ENCODE peak calls at places on chromosomes 13 and 19, in nine cellular contexts. N is breast epithelium, F is dermis microvascular lymphatic vessel endothelial cell, Z is SW 1271, V is NCI-H2081, B is heart left ventricle, L is GM12865, G is small intestine, I is EL. Q is an unnamed sample.

GRCh38 chr19:40808497-40808896 is 9.5 kb downstream of the EGLN2 start:
- DNase-seq in N (no peak), F (no peak), Z (no peak), V (no peak), B (no peak), L (no peak), G (no peak), I (no peak), Q (no peak)

GRCh38 chr13:33146843-33147611 is 130.8 kb downstream of the KL start:
- DNase-seq in N (no peak), F (no peak), Z (no peak), V (no peak), B (no peak), L (peak), G (no peak), I (no peak), Q (no peak)

GRCh38 chr13:62246581-62246980 is 830.9 kb upstream of the PCDH20 start:
- DNase-seq in N (no peak), F (no peak), Z (no peak), V (no peak), B (no peak), L (no peak), G (no peak), I (no peak), Q (no peak)

GRCh38 chr13:99895428-99895998 is 76.1 kb downstream of the ZIC5 start:
- DNase-seq in N (no peak), F (no peak), Z (no peak), V (no peak), B (no peak), L (no peak), G (no peak), I (no peak), Q (no peak)

GRCh38 chr13:113746143-113746525 is 12.9 kb upstream of the TMEM255B start:
- DNase-seq in N (no peak), F (no peak), Z (no peak), V (no peak), B (no peak), L (no peak), G (peak), I (no peak), Q (peak)

GRCh38 chr13:42363941-42364612 is 92.1 kb downstream of the AKAP11 start:
- DNase-seq in N (no peak), F (no peak), Z (no peak), V (no peak), B (no peak), L (no peak), G (no peak), I (peak), Q (no peak)

GRCh38 chr13:75959861-75960481 is 323.8 kb downstream of the LMO7 start:
- DNase-seq in N (no peak), F (no peak), Z (no peak), V (peak), B (no peak), L (no peak), G (no peak), I (no peak), Q (no peak)

GRCh38 chr19:51647318-51647717 is 693 bp upstream of the SIGLEC14 start:
- DNase-seq in N (no peak), F (no peak), Z (no peak), V (no peak), B (no peak), L (no peak), G (no peak), I (no peak), Q (no peak)

GRCh38 chr19:57560049-57560491 is 407 bp upstream of the ZNF550 start:
- DNase-seq in N (no peak), F (no peak), Z (no peak), V (no peak), B (peak), L (no peak), G (no peak), I (peak), Q (no peak)

GRCh38 chr13:23966691-23967615 is 69.7 kb upstream of the C1QTNF9B start:
- DNase-seq in N (no peak), F (no peak), Z (no peak), V (no peak), B (no peak), L (peak), G (peak), I (no peak), Q (peak)

GRCh38 chr13:36712785-36713184 is 39.0 kb downstream of the SERTM1 start:
- DNase-seq in N (no peak), F (no peak), Z (no peak), V (no peak), B (no peak), L (no peak), G (no peak), I (peak), Q (peak)

GRCh38 chr13:91169641-91170040 is 177.8 kb upstream of the MIR17HG start:
- DNase-seq in N (no peak), F (no peak), Z (no peak), V (no peak), B (no peak), L (no peak), G (no peak), I (no peak), Q (no peak)

GRCh38 chr13:106753241-106753640 is 185.3 kb upstream of the ARGLU1 start:
- DNase-seq in N (no peak), F (no peak), Z (no peak), V (no peak), B (peak), L (no peak), G (peak), I (no peak), Q (peak)

GRCh38 chr19:38658462-38659306 is 11.2 kb downstream of the ACTN4 start:
- DNase-seq in N (no peak), F (peak), Z (peak), V (peak), B (peak), L (no peak), G (peak), I (peak), Q (peak)

GRCh38 chr19:43983912-43984686 is at the start of gene ZNF155:
- DNase-seq in N (peak), F (peak), Z (peak), V (peak), B (peak), L (peak), G (peak), I (peak), Q (peak)

GRCh38 chr13:24627090-24627714 is 53.0 kb upstream of the ATP12A start:
- DNase-seq in N (no peak), F (no peak), Z (no peak), V (no peak), B (no peak), L (no peak), G (no peak), I (peak), Q (peak)

GRCh38 chr13:51935326-51936171 is 73.8 kb downstream of the CCDC70 start:
- DNase-seq in N (no peak), F (no peak), Z (no peak), V (no peak), B (no peak), L (no peak), G (peak), I (peak), Q (peak)

GRCh38 chr13:79003989-79004550 is 345.1 kb upstream of the OBI1 start:
- DNase-seq in N (no peak), F (no peak), Z (no peak), V (no peak), B (no peak), L (peak), G (no peak), I (no peak), Q (no peak)

GRCh38 chr13:25112856-25113255 is 16.9 kb downstream of the PABPC3 start:
- DNase-seq in N (no peak), F (no peak), Z (no peak), V (no peak), B (no peak), L (no peak), G (no peak), I (no peak), Q (no peak)

GRCh38 chr19:58350871-58351557 is 2.3 kb downstream of the A1BG start:
- DNase-seq in N (no peak), F (no peak), Z (no peak), V (no peak), B (no peak), L (no peak), G (no peak), I (no peak), Q (no peak)

GRCh38 chr19:1155352-1156304 is 18.4 kb downstream of the SBNO2 start:
- DNase-seq in N (no peak), F (no peak), Z (no peak), V (no peak), B (peak), L (no peak), G (no peak), I (peak), Q (no peak)

GRCh38 chr19:51341066-51341465 is 873 bp downstream of the VSIG10L start:
- DNase-seq in N (no peak), F (no peak), Z (no peak), V (no peak), B (no peak), L (no peak), G (no peak), I (no peak), Q (no peak)

GRCh38 chr13:96844195-96844594 is 150.1 kb downstream of the OXGR1 start:
- DNase-seq in N (no peak), F (no peak), Z (no peak), V (no peak), B (no peak), L (no peak), G (no peak), I (no peak), Q (no peak)

GRCh38 chr19:50329146-50329925 is at the start of gene KCNC3:
- DNase-seq in N (peak), F (peak), Z (peak), V (peak), B (peak), L (peak), G (peak), I (peak), Q (peak)

GRCh38 chr13:36151591-36151990 is 20.4 kb upstream of the DCLK1 start:
- DNase-seq in N (no peak), F (no peak), Z (no peak), V (no peak), B (no peak), L (no peak), G (no peak), I (no peak), Q (no peak)

GRCh38 chr13:79128158-79128557 is 277.9 kb downstream of the RBM26 start:
- DNase-seq in N (no peak), F (no peak), Z (no peak), V (no peak), B (no peak), L (peak), G (no peak), I (peak), Q (peak)

GRCh38 chr13:44719857-44720671 is 143.9 kb upstream of the TSC22D1 start:
- DNase-seq in N (no peak), F (no peak), Z (peak), V (no peak), B (no peak), L (no peak), G (no peak), I (peak), Q (no peak)

GRCh38 chr13:104871456-104871855 is 1664.0 kb downstream of the EFNB2 start:
- DNase-seq in N (no peak), F (no peak), Z (no peak), V (no peak), B (no peak), L (no peak), G (no peak), I (no peak), Q (no peak)

GRCh38 chr19:1168877-1169791 is 4.9 kb downstream of the SBNO2 start:
- DNase-seq in N (no peak), F (no peak), Z (no peak), V (no peak), B (no peak), L (no peak), G (no peak), I (peak), Q (no peak)

GRCh38 chr13:114313061-114313860 is 1.0 kb upstream of the CHAMP1 start:
- DNase-seq in N (no peak), F (no peak), Z (no peak), V (no peak), B (no peak), L (peak), G (no peak), I (peak), Q (no peak)

GRCh38 chr13:21594715-21595545 is 9.0 kb downstream of the MICU2 start:
- DNase-seq in N (no peak), F (no peak), Z (no peak), V (no peak), B (no peak), L (peak), G (no peak), I (no peak), Q (no peak)

GRCh38 chr13:37918116-37919100 is 48.8 kb upstream of the TRPC4 start:
- DNase-seq in N (no peak), F (no peak), Z (no peak), V (no peak), B (no peak), L (no peak), G (peak), I (no peak), Q (peak)

GRCh38 chr13:77033717-77034302 is 6.9 kb upstream of the FBXL3 start:
- DNase-seq in N (no peak), F (no peak), Z (no peak), V (no peak), B (no peak), L (no peak), G (no peak), I (peak), Q (no peak)

GRCh38 chr19:41808663-41809566 is 12.5 kb downstream of the CEACAM3 start:
- DNase-seq in N (no peak), F (no peak), Z (no peak), V (no peak), B (peak), L (no peak), G (no peak), I (no peak), Q (no peak)

GRCh38 chr19:50798116-50798942 is 8.1 kb downstream of the ACP4 start:
- DNase-seq in N (no peak), F (no peak), Z (no peak), V (no peak), B (no peak), L (no peak), G (no peak), I (no peak), Q (no peak)

GRCh38 chr13:50893211-50893852 is 16.3 kb upstream of the RNASEH2B start:
- DNase-seq in N (no peak), F (no peak), Z (no peak), V (no peak), B (no peak), L (peak), G (peak), I (peak), Q (no peak)

GRCh38 chr19:54473071-54473941 is at the start of gene CDC42EP5:
- DNase-seq in N (no peak), F (no peak), Z (no peak), V (no peak), B (peak), L (no peak), G (peak), I (peak), Q (peak)

GRCh38 chr19:8004723-8005513 is 523 bp downstream of the ELAVL1 start:
- DNase-seq in N (no peak), F (no peak), Z (no peak), V (no peak), B (no peak), L (peak), G (no peak), I (peak), Q (peak)

GRCh38 chr13:41905600-41906254 is 55.2 kb downstream of the VWA8 start:
- DNase-seq in N (no peak), F (peak), Z (peak), V (no peak), B (no peak), L (peak), G (peak), I (peak), Q (peak)